ENCODE peak calls at places on chromosomes 4 and X, in five cellular contexts. I is heart right ventricle; H is tibial nerve; D is CD8-positive, alpha-beta T cell; F is A549. S is an unnamed sample. For H3K4me1, the result is how much of the 10 kb centered on the place peaks cover.

GRCh38 chr4:10143171-10143570 is 26.6 kb upstream of the WDR1 start:
- DNase-seq in I (no peak), H (no peak), D (no peak), F (no peak), S (no peak)

GRCh38 chr4:66567551-66567950 is 897.3 kb upstream of the EPHA5 start:
- DNase-seq in I (no peak), H (no peak), D (no peak), F (no peak), S (no peak)

GRCh38 chrX:9341305-9342201 is 123.3 kb upstream of the TBL1X start:
- DNase-seq in I (peak), H (peak), D (peak), F (peak), S (peak)

GRCh38 chr4:107991945-107992625 is 2.4 kb downstream of the HADH start:
- DNase-seq in I (no peak), H (no peak), D (no peak), F (no peak), S (no peak)

GRCh38 chr4:11799182-11799581 is 370.5 kb upstream of the HS3ST1 start:
- DNase-seq in I (no peak), H (no peak), D (no peak), F (no peak), S (no peak)

GRCh38 chr4:113375964-113376666 is 326.7 kb downstream of the ANK2 start:
- DNase-seq in I (no peak), H (no peak), D (no peak), F (no peak), S (no peak)

GRCh38 chr4:184857446-184858121 is 31.8 kb upstream of the ACSL1 start:
- DNase-seq in I (no peak), H (no peak), D (no peak), F (no peak), S (no peak)

GRCh38 chr4:84091266-84091665 is 407.8 kb downstream of the NKX6-1 start:
- DNase-seq in I (no peak), H (no peak), D (no peak), F (no peak), S (no peak)

DNA sequence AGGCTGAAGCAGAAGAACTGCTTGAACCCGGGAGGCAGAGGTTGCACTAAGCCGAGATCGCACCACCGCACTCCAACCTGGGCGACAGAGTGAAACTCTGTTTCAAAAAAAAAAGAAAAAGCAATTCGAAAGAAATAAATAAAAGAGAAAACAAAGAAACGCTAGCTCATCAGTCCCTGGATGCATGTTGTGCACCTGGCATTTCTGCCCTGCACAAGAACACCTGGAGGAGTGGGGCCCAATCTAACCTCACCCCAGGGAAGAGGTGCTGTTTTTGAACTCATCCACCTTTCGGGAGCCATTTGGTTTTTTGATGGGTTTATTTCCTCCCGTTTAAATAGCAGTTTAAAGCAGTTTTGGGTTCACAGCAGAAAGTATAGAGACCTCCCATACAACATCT is 5.7 kb upstream of the MRFAP1 start:
- DNase-seq in I (no peak), H (no peak), D (no peak), F (no peak), S (no peak)
- H3K4me1 ChIP-seq in I (under half), H (under half), D (under half), F (under half), S (under half)

GRCh38 chrX:13115457-13115856 is 71.0 kb upstream of the FAM9C start:
- DNase-seq in I (no peak), H (no peak), D (no peak), F (no peak), S (no peak)

GRCh38 chrX:13121020-13121419 is 76.6 kb upstream of the FAM9C start:
- DNase-seq in I (no peak), H (no peak), D (no peak), F (no peak), S (no peak)

GRCh38 chrX:13120017-13120416 is 75.6 kb upstream of the FAM9C start:
- DNase-seq in I (peak), H (no peak), D (no peak), F (peak), S (no peak)

GRCh38 chrX:13123247-13123856 is 78.9 kb upstream of the FAM9C start:
- DNase-seq in I (no peak), H (no peak), D (no peak), F (peak), S (no peak)

GRCh38 chrX:13119386-13119785 is 75.0 kb upstream of the FAM9C start:
- DNase-seq in I (no peak), H (no peak), D (no peak), F (peak), S (no peak)
- H3K4me1 ChIP-seq in I (under half), H (under half), D (under half), F (half or more), S (under half)

DNA sequence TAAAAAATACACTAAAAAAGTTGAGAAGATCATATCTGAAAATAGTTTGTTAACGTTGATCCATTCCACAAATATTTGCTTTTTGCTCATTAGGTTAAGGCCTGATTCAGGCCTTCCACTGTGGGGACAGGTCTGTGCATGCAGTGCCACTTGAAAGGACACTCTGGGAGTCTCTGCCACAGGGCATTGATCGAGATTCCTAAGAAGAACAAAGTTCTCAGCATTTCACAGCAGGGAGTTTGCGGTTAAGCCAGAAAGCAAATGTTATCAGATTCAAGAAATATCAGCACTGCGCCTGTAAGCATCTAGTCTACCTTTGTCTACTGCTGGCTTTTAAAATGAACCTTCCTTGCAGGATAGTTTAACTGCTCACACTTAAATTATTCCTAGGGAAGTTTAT is 62.2 kb upstream of the TNIP3 start:
- DNase-seq in I (no peak), H (no peak), D (no peak), F (no peak), S (no peak)
- H3K4me1 ChIP-seq in I (under half), H (under half), D (under half), F (under half), S (under half)

GRCh38 chrX:101362757-101363156 is 14.2 kb upstream of the TIMM8A start:
- DNase-seq in I (no peak), H (no peak), D (no peak), F (no peak), S (no peak)
- H3K4me1 ChIP-seq in I (under half), H (under half), D (under half), F (under half), S (under half)

DNA sequence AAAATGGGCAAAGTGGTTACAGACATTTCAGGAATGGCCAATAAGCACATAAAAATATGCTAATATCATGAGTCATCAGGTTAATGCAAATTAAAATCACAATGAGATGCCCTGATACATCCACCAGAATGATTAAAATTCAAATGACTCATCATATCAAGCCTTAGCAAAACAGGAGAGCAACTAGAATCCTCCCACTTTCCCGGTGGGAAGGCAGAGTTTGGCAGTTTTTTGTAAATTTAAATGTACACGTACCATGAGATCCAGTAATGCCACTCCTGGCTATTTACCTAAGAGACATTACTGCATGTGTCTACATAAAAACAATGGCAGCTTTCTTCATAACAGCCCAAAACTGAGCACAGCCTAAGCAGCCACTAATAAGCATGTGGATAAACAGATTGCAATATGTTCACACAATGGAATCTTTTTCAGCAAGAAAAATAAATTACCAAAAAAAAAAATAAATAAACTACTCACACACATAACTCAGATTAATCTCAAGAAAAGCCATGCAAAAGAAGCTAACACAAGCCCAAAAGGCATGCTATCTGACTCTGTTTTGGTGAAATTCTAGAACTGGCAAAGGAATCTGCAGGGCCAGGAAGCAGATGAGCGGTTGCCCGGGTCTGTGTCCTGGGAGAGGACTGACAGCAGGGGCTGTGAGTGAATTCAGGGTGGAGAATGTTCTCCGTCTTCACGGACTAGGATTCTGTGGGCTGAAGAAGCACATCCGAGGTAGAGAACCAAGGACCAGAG is 48.8 kb downstream of the AFAP1 start:
- DNase-seq in I (no peak), H (no peak), D (no peak), F (peak), S (no peak)
- H3K4me1 ChIP-seq in I (under half), H (under half), D (under half), F (half or more), S (under half)

S was measured in effector memory CD4-positive, alpha-beta T cell.